ENCODE peak calls at places on chromosome 16, in ten cellular contexts. H is lower lobe of right lung, M is substantia nigra, K is mammary epithelial cell, W is colonic mucosa, U is heart right ventricle, N is body of pancreas, G is psoas muscle, O is aorta, F is ovary. J is an unnamed sample.
A peak's percentile ranks its signal among the peaks of the same experiment; 100 is the strongest.

GRCh38 chr16:11067697-11068141 is 123.4 kb downstream of the CLEC16A start:
- DNase-seq in W (no peak), F (no peak), K (no peak), G (no peak), O (peak; percentile 25), M (no peak), U (no peak), N (no peak), H (no peak), J (no peak)

GRCh38 chr16:66549284-66550131 is at the start of gene TK2:
- DNase-seq in M (peak; percentile 47), F (peak; percentile 79), H (peak; percentile 82), K (peak; percentile 39), N (peak; percentile 73), G (peak; percentile 84), W (peak; percentile 63), O (peak; percentile 89), U (peak; percentile 79), J (no peak)

GRCh38 chr16:56344518-56345405 is 80.6 kb downstream of the AMFR start:
- DNase-seq in K (no peak), N (no peak), W (no peak), M (no peak), F (no peak), H (peak; percentile 34), U (no peak), G (peak; percentile 34), O (peak; percentile 69), J (no peak)

GRCh38 chr16:7380907-7381306 is 48.3 kb downstream of the RBFOX1 start:
- DNase-seq in G (no peak), W (no peak), U (no peak), N (no peak), O (no peak), M (no peak), K (no peak), H (no peak), F (no peak), J (no peak)

GRCh38 chr16:67781548-67781921 is 24.8 kb downstream of the RANBP10 start:
- DNase-seq in N (no peak), K (peak; percentile 31), H (no peak), W (no peak), F (no peak), O (no peak), M (no peak), U (no peak), G (no peak), J (no peak)

GRCh38 chr16:306911-307370 is 24.0 kb downstream of the PDIA2 start:
- DNase-seq in H (no peak), F (no peak), M (no peak), K (no peak), G (no peak), N (no peak), U (no peak), W (no peak), O (no peak), J (no peak)

GRCh38 chr16:78647019-78647418 is 547.6 kb downstream of the WWOX start:
- DNase-seq in H (no peak), K (no peak), F (no peak), O (no peak), W (no peak), G (no peak), N (no peak), M (no peak), U (peak; percentile 16), J (no peak)

GRCh38 chr16:55756963-55757362 is 75.9 kb downstream of the CES1 start:
- DNase-seq in M (no peak), U (no peak), O (no peak), G (no peak), N (no peak), F (no peak), W (no peak), K (no peak), H (no peak), J (no peak)

GRCh38 chr16:23863511-23864422 is 28.0 kb downstream of the PRKCB start:
- DNase-seq in F (no peak), W (peak; percentile 26), K (no peak), H (no peak), M (no peak), N (no peak), G (no peak), O (no peak), U (no peak), J (no peak)

GRCh38 chr16:55526448-55526847 is 17.6 kb downstream of the LPCAT2 start:
- DNase-seq in H (no peak), M (no peak), O (no peak), F (no peak), G (no peak), K (peak; percentile 58), N (no peak), U (no peak), W (no peak), J (no peak)

GRCh38 chr16:51382215-51382614 is 231.1 kb upstream of the SALL1 start:
- DNase-seq in W (no peak), O (no peak), K (no peak), F (no peak), U (no peak), M (no peak), N (no peak), G (no peak), H (no peak), J (no peak)

GRCh38 chr16:73572135-73572534 is 524.2 kb upstream of the ZFHX3 start:
- DNase-seq in U (peak; percentile 60), N (peak; percentile 48), G (peak; percentile 77), M (no peak), W (peak; percentile 35), F (no peak), O (no peak), H (peak; percentile 67), K (no peak), J (no peak)

DNA sequence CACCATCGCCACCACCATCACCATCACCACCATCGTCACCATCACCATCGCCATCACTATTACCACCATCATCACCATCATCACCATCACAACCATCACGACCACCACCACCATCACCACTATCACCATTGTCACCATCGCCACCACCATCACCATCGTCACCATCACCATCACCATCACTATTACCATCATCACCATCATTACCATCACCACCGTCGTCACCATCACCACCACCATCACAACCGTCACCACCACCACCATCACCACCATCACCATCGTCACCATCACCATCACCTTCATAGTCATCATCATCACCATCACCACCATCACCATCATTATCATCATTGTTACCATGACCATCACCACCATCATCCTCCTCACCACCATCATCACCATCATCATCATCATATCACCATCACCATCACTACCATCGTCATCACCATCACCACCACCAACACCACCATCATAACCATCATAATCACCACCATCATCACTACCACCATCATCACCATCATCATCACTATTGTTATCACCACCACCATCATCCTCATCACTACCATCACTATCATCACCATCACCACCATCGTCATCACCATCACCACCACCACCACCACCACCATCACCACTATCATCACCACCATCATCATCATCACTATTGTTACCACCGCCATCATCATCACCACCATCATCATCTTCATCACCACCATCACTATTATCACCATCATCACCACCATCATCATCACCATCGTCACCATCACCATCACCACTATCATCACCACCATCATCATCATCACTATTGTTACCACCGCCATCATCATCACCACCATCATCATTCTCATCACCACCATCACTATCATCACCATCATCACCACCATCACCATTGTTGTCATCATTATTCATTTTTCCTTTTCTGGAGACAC is 51.5 kb upstream of the ZNF469 start:
- DNase-seq in G (no peak), M (no peak), U (no peak), W (no peak), N (no peak), H (no peak), K (no peak), F (no peak), O (no peak), J (no peak)
- H3K27ac ChIP-seq in G (no peak overlapping the region), M (no peak overlapping the region), U (no peak overlapping the region), W (no peak overlapping the region), N (no peak overlapping the region), H (no peak overlapping the region), K (peak overlapping the region; percentile 37), F (no peak overlapping the region), O (no peak overlapping the region), J (no peak overlapping the region)

DNA sequence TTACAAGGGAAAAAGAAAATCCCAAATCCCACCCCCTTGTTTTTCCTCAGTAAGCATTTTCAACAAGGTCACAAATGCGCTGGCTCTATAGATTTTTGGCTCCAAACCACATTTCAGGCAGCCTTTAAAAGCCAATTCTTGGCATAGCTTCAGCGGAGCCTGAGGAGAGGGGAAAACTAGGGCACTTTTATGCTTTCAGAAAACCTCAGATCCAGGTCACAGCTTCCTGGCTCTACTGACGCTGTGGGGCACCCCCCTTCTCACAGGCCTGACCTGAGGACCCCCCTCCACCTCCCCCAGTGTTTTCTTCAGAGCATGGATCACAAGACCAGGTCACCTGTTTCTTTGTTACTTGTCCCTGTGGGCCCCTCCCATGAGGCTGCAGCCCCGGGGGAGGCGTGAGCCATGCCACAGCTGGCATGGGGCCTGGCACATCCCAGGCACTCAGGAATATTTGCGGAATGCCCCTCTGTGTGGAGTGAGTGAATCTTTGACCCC is 30.1 kb upstream of the MTSS2 start:
- DNase-seq in W (no peak), G (no peak), H (no peak), U (no peak), N (no peak), F (peak; percentile 59), K (no peak), M (no peak), O (no peak), J (no peak)
- H3K27ac ChIP-seq in W (peak overlapping the region; percentile 40), G (peak overlapping the region; percentile 99), H (peak overlapping the region; percentile 32), U (peak overlapping the region; percentile 86), N (peak overlapping the region; percentile 61), F (peak overlapping the region; percentile 85), K (peak overlapping the region; percentile 67), M (peak overlapping the region; percentile 4), O (peak overlapping the region; percentile 47), J (peak overlapping the region; percentile 79)

DNA sequence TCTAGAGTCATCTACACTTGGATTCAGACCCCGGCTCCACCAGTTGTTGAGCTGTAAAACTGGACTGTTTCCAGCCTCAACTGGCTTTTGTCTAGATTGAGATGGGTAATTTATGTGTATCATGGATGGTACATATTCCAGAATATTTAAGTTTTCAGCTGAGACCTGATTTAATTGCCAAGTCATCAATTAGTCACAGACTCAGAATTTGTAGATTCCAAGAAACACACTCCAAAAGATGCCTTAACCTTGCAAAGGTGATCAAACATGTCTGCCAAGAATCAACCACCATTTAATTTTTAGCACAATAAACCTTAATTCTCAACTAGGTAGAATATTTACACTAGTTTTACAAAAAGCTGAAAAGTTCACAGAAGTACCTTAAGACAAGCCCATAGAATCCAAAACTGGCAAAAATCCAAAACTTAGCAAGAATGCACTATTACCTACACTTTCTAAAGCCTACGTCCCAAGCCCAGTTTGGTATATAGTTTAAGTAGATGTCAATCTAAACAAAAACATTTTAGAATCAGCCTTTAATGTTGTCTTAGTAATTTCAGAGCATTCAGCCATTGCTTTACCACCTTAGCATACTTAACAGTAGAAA is 17.7 kb downstream of the SIAH1 start:
- DNase-seq in N (no peak), K (peak; percentile 27), W (no peak), U (no peak), G (no peak), F (no peak), M (no peak), H (no peak), O (no peak), J (no peak)
- H3K27ac ChIP-seq in N (no peak overlapping the region), K (peak overlapping the region; percentile 99), W (no peak overlapping the region), U (peak overlapping the region; percentile 83), G (peak overlapping the region; percentile 88), F (no peak overlapping the region), M (no peak overlapping the region), H (no peak overlapping the region), O (no peak overlapping the region), J (no peak overlapping the region)

DNA sequence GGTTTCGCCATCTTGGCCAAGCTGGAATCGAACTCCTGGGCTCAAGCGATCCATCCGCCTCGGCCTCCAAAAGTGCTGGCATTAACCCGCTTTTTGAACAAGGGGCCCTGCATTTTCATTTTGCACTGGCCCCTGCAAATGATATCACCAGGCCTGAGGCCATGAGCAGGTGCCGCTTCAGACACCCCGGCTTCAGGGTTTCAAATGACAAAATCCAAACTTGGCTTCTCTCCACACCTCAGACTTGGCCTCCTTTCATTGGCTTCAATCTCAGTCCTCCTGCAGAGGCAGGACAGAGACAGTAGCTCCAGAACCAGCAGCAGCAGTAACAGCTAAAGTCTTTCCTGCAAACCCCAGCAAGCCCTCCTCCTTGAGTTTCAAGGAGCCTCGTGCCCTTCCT is 22.2 kb upstream of the CREBBP start:
- DNase-seq in K (no peak), H (peak; percentile 15), F (no peak), G (no peak), W (no peak), U (no peak), N (no peak), M (no peak), O (peak; percentile 22), J (no peak)
- H3K27ac ChIP-seq in K (no peak overlapping the region), H (no peak overlapping the region), F (no peak overlapping the region), G (no peak overlapping the region), W (no peak overlapping the region), U (no peak overlapping the region), N (no peak overlapping the region), M (no peak overlapping the region), O (no peak overlapping the region), J (no peak overlapping the region)

J was measured in caudate nucleus.